ENCODE peak calls at places on chromosomes 11 and 22, in seven cellular contexts. Z, G, Q, H, X, S and V are unnamed samples.

GRCh38 chr11:73475549-73475948 is 99.3 kb downstream of the RELT start:
- DNase-seq in Z (no peak), G (no peak), Q (no peak), H (no peak), X (no peak), S (no peak), V (no peak)

GRCh38 chr22:50434849-50435700 is 39.8 kb downstream of the SBF1 start:
- DNase-seq in Z (no peak), G (no peak), Q (no peak), H (no peak), X (no peak), S (no peak), V (no peak)

GRCh38 chr22:48940988-48941902 is 886.4 kb downstream of the BRD1 start:
- DNase-seq in Z (no peak), G (peak), Q (no peak), H (no peak), X (no peak), S (peak), V (no peak)

GRCh38 chr11:123351375-123351774 is 78.7 kb upstream of the GRAMD1B start:
- DNase-seq in Z (peak), G (no peak), Q (no peak), H (no peak), X (no peak), S (no peak), V (no peak)

GRCh38 chr11:45906096-45906682 is 882 bp downstream of the FREY1 start:
- DNase-seq in Z (no peak), G (no peak), Q (no peak), H (no peak), X (no peak), S (no peak), V (no peak)

GRCh38 chr11:125170406-125171031 is 6.0 kb downstream of the PKNOX2 start:
- DNase-seq in Z (peak), G (peak), Q (no peak), H (no peak), X (no peak), S (peak), V (peak)

GRCh38 chr22:46626911-46627805 is 7.0 kb downstream of the GRAMD4 start:
- DNase-seq in Z (no peak), G (no peak), Q (no peak), H (no peak), X (no peak), S (no peak), V (no peak)

GRCh38 chr11:125594958-125595357 is 2.3 kb downstream of the STT3A start:
- DNase-seq in Z (no peak), G (no peak), Q (no peak), H (no peak), X (no peak), S (no peak), V (no peak)

GRCh38 chr11:128508785-128509518 is 78.4 kb downstream of the ETS1 start:
- DNase-seq in Z (no peak), G (no peak), Q (no peak), H (no peak), X (no peak), S (no peak), V (no peak)

GRCh38 chr11:19912206-19913118 is 199.8 kb downstream of the NAV2 start:
- DNase-seq in Z (no peak), G (no peak), Q (no peak), H (no peak), X (no peak), S (no peak), V (no peak)

GRCh38 chr11:44286268-44286880 is 23.6 kb downstream of the ALX4 start:
- DNase-seq in Z (no peak), G (no peak), Q (peak), H (no peak), X (peak), S (no peak), V (peak)

GRCh38 chr11:95531116-95531515 is 258.5 kb downstream of the FAM76B start:
- DNase-seq in Z (no peak), G (no peak), Q (no peak), H (no peak), X (no peak), S (no peak), V (no peak)

GRCh38 chr11:76266269-76266668 is 60.0 kb upstream of the WNT11 start:
- DNase-seq in Z (no peak), G (peak), Q (peak), H (no peak), X (peak), S (peak), V (no peak)

GRCh38 chr11:117750916-117751773 is 45.9 kb downstream of the DSCAML1 start:
- DNase-seq in Z (no peak), G (no peak), Q (no peak), H (no peak), X (no peak), S (peak), V (no peak)

GRCh38 chr22:17217179-17217578 is 2.1 kb downstream of the ADA2 start:
- DNase-seq in Z (no peak), G (no peak), Q (no peak), H (no peak), X (no peak), S (no peak), V (no peak)

GRCh38 chr22:40466976-40467375 is 96.6 kb downstream of the SGSM3 start:
- DNase-seq in Z (no peak), G (no peak), Q (no peak), H (no peak), X (no peak), S (no peak), V (no peak)

GRCh38 chr22:42363851-42364250 is 68.4 kb downstream of the NFAM1 start:
- DNase-seq in Z (no peak), G (no peak), Q (no peak), H (no peak), X (no peak), S (peak), V (no peak)

GRCh38 chr22:35645646-35646045 is 2.6 kb upstream of the APOL6 start:
- DNase-seq in Z (no peak), G (peak), Q (no peak), H (no peak), X (no peak), S (no peak), V (no peak)

GRCh38 chr11:67248653-67249052 is 17.6 kb upstream of the GRK2 start:
- DNase-seq in Z (no peak), G (peak), Q (no peak), H (no peak), X (no peak), S (no peak), V (no peak)

GRCh38 chr11:108115495-108116140 is 5.7 kb upstream of the ACAT1 start:
- DNase-seq in Z (peak), G (peak), Q (peak), H (no peak), X (no peak), S (peak), V (peak)

GRCh38 chr22:29639096-29639495 is 35.7 kb downstream of the NF2 start:
- DNase-seq in Z (no peak), G (no peak), Q (no peak), H (no peak), X (no peak), S (no peak), V (no peak)

GRCh38 chr22:35292786-35293185 is 6.9 kb upstream of the TOM1 start:
- DNase-seq in Z (no peak), G (no peak), Q (no peak), H (no peak), X (no peak), S (no peak), V (no peak)

GRCh38 chr11:134159652-134160051 is 64.1 kb downstream of the NCAPD3 start:
- DNase-seq in Z (no peak), G (no peak), Q (no peak), H (no peak), X (no peak), S (no peak), V (no peak)

GRCh38 chr22:31083377-31083768 is 2.3 kb downstream of the SMTN start:
- DNase-seq in Z (no peak), G (no peak), Q (no peak), H (no peak), X (no peak), S (no peak), V (no peak)

GRCh38 chr11:369336-370018 is at the start of gene B4GALNT4:
- DNase-seq in Z (peak), G (no peak), Q (peak), H (no peak), X (no peak), S (no peak), V (no peak)

GRCh38 chr22:44357962-44358553 is 45.3 kb upstream of the SHISAL1 start:
- DNase-seq in Z (peak), G (peak), Q (no peak), H (no peak), X (no peak), S (peak), V (no peak)

GRCh38 chr11:114070464-114071139 is 11.1 kb downstream of the ZBTB16 start:
- DNase-seq in Z (no peak), G (no peak), Q (no peak), H (no peak), X (no peak), S (no peak), V (no peak)

GRCh38 chr22:43053176-43053575 is 36.0 kb downstream of the TTLL1 start:
- DNase-seq in Z (no peak), G (no peak), Q (no peak), H (no peak), X (no peak), S (no peak), V (peak)

GRCh38 chr11:48013269-48013901 is 33.0 kb downstream of the PTPRJ start:
- DNase-seq in Z (no peak), G (no peak), Q (peak), H (no peak), X (no peak), S (peak), V (no peak)
- TF ChIP-seq POLR2A in Z (no peak), G (no peak), Q (no peak), H (no peak), X (no peak), S (no peak), V (no peak)

DNA sequence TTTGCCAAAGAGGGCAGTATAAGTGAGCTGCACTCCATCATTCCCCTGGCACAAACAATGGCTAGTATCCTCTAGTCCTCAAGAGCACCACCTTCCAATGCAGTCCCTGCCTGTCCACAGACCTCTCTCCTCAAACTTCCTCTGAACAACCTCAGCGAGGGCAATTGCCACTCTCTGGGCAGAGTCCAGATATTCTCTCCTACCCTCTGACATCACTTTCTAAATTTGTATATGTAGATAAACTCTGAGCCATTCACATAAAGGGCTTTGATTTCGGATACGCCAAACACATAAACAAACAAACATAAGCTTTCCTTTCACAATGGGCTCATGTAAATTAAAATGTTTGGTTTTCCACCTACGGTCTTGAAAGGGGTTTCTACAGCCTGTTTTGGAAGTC is 3.0 kb upstream of the SLC43A3 start:
- DNase-seq in Z (no peak), G (no peak), Q (no peak), H (no peak), X (no peak), S (no peak), V (no peak)
- TF ChIP-seq POLR2A in Z (no peak), G (no peak), Q (no peak), H (no peak), X (no peak), S (no peak), V (no peak)

GRCh38 chr11:4393209-4394196 is at the start of gene TRIM21:
- DNase-seq in Z (peak), G (peak), Q (peak), H (peak), X (peak), S (peak), V (peak)
- TF ChIP-seq POLR2A in Z (peak), G (no peak), Q (no peak), H (peak), X (peak), S (no peak), V (peak)

GRCh38 chr11:69048718-69049489 is at the start of gene TPCN2:
- DNase-seq in Z (peak), G (peak), Q (peak), H (peak), X (peak), S (peak), V (peak)
- TF ChIP-seq POLR2A in Z (peak), G (no peak), Q (peak), H (peak), X (peak), S (peak), V (peak)

GRCh38 chr11:65440831-65441499 is 18.4 kb downstream of the NEAT1 start:
- DNase-seq in Z (no peak), G (peak), Q (no peak), H (no peak), X (no peak), S (peak), V (no peak)

GRCh38 chr11:65444314-65445051 is 21.9 kb downstream of the NEAT1 start:
- DNase-seq in Z (no peak), G (peak), Q (no peak), H (no peak), X (no peak), S (peak), V (no peak)

GRCh38 chr11:65445604-65446445 is 23.2 kb downstream of the NEAT1 start:
- DNase-seq in Z (no peak), G (peak), Q (no peak), H (no peak), X (no peak), S (peak), V (no peak)

GRCh38 chr11:65445101-65445603 is 22.6 kb downstream of the NEAT1 start:
- DNase-seq in Z (no peak), G (peak), Q (no peak), H (no peak), X (no peak), S (no peak), V (no peak)

DNA sequence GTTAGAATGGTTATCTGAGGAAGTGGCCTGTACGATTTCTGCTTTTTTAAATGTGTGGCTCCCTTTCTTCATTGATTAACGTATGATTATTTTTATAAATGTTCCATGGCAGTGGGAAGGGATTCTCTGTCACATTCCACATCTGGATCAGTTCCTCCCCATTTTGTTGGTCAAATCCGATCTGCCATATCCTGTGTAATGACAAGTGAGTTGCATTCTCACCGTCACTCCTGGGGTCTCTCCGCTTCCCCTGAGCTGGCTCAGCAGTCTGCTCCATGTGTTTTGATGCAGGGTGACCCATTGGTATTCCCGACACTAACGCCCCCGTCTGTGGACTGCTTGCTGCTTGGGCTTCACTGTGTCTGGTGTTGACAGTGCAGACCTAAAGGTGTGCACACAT is 20.4 kb downstream of the NEAT1 start:
- DNase-seq in Z (no peak), G (peak), Q (no peak), H (no peak), X (no peak), S (no peak), V (no peak)
- TF ChIP-seq POLR2A in Z (no peak), G (no peak), Q (no peak), H (no peak), X (no peak), S (peak), V (peak)

DNA sequence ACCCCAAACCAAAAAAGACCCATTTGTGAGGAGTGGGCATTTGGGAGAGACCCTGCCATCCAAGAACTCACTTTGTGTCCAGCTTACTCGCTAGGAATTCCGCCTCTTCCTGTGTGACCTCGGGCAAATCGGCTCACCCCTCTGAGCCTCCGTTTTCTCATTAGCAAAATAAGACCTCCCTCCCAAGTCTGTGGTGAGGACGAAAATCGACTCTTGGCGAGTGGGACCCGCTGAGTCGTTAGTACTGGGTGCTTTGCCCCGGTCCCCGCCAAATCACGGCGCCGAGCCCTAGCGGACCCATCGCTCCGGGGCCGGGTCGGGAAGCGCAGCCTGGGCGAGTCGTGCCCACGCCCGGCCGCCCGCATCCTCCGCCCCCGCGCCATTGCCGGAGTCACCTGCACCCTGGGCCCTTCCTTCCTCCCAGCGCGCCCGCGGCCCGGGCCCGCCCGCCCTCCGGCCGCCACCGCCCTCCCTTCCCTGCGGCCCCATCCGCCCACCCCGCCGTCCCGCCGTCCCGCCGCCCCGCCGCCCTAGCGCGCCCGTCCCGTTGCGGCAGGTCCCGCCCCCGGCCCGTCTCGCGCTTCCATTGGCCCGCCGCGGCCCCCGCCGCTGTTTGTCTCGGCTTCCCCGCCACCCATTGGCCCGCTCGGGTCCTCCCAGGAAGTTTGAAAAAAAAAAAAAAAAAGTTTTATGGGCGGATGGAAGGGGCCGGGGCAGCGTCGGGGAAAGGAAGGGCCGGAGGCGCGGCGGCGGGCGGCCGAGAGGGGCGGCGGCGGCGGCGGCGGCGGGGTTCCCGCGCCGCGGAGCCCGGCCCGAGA is 48.9 kb downstream of the TRIOBP start:
- DNase-seq in Z (peak), G (peak), Q (peak), H (no peak), X (no peak), S (peak), V (peak)
- TF ChIP-seq POLR2A in Z (no peak), G (no peak), Q (peak), H (peak), X (no peak), S (no peak), V (peak)

GRCh38 chr11:18698341-18699268 is at the start of gene TMEM86A:
- DNase-seq in Z (peak), G (peak), Q (peak), H (peak), X (peak), S (peak), V (peak)
- TF ChIP-seq POLR2A in Z (peak), G (peak), Q (no peak), H (peak), X (no peak), S (peak), V (no peak)